ENCODE peak calls at places on chromosomes 3 and 15, in ten cellular contexts. Q, U, N, C, W, Y, O, H, G and B are unnamed samples.

GRCh38 chr15:48794697-48795134 is 16.2 kb downstream of the CEP152 start:
- DNase-seq in Q (peak; percentile 72), U (no peak), Y (no peak), O (peak; percentile 24), H (no peak), N (no peak), W (no peak), G (peak; percentile 11), C (no peak), B (no peak)

GRCh38 chr3:50324351-50325144 is 2.0 kb upstream of the HYAL2 start:
- DNase-seq in N (no peak), C (no peak), W (peak; percentile 67), U (peak; percentile 65), G (peak; percentile 30), Q (peak; percentile 72), O (peak; percentile 52), H (peak; percentile 74), Y (peak; percentile 80), B (peak; percentile 81)

GRCh38 chr3:55327131-55327920 is 159.8 kb downstream of the WNT5A start:
- DNase-seq in H (no peak), W (no peak), G (no peak), Y (no peak), C (no peak), N (peak; percentile 61), Q (no peak), U (no peak), O (peak; percentile 87), B (no peak)

GRCh38 chr15:70272565-70273355 is 175.0 kb upstream of the TLE3 start:
- DNase-seq in Q (no peak), C (no peak), U (no peak), H (no peak), N (no peak), O (no peak), G (no peak), W (no peak), Y (no peak), B (no peak)

GRCh38 chr3:173402656-173403055 is 5.1 kb downstream of the NLGN1 start:
- DNase-seq in Y (no peak), W (no peak), O (no peak), Q (no peak), N (no peak), G (no peak), U (no peak), H (no peak), C (no peak), B (no peak)

GRCh38 chr3:49805884-49806701 is 3.0 kb downstream of the INKA1 start:
- DNase-seq in Y (no peak), U (peak; percentile 44), N (no peak), Q (peak; percentile 61), G (no peak), O (no peak), W (no peak), C (no peak), H (no peak), B (peak; percentile 56)

GRCh38 chr3:175199961-175200360 is 340.8 kb downstream of the NAALADL2 start:
- DNase-seq in C (no peak), O (peak; percentile 65), W (no peak), U (no peak), Q (no peak), Y (no peak), G (no peak), H (no peak), N (no peak), B (no peak)

GRCh38 chr3:113132571-113132996 is 78.8 kb upstream of the BOC start:
- DNase-seq in C (no peak), G (peak; percentile 83), O (peak; percentile 95), N (peak; percentile 50), U (no peak), Q (no peak), Y (no peak), H (no peak), W (no peak), B (no peak)

GRCh38 chr15:70523192-70523591 is 240.2 kb downstream of the UACA start:
- DNase-seq in W (no peak), N (no peak), Y (peak; percentile 53), G (no peak), O (no peak), H (no peak), Q (no peak), C (peak; percentile 20), U (no peak), B (no peak)

GRCh38 chr3:66394261-66395249 is 106.3 kb downstream of the LRIG1 start:
- DNase-seq in C (peak; percentile 62), Y (peak; percentile 85), W (no peak), G (no peak), O (peak; percentile 93), H (no peak), Q (no peak), U (no peak), N (no peak), B (no peak)

GRCh38 chr15:72934006-72934405 is 118.3 kb upstream of the NEO1 start:
- DNase-seq in Y (peak; percentile 68), N (no peak), H (no peak), Q (no peak), O (peak; percentile 42), U (no peak), C (no peak), G (peak; percentile 36), W (no peak), B (no peak)

GRCh38 chr3:152339881-152340505 is 71.3 kb downstream of the MBNL1 start:
- DNase-seq in C (no peak), G (no peak), H (no peak), N (no peak), O (no peak), Y (no peak), W (no peak), U (no peak), Q (no peak), B (no peak)

GRCh38 chr15:95024388-95024787 is 793.0 kb downstream of the MCTP2 start:
- DNase-seq in C (no peak), Y (no peak), N (no peak), W (no peak), G (peak; percentile 37), H (peak; percentile 49), U (no peak), O (peak; percentile 45), Q (no peak), B (no peak)

GRCh38 chr3:32045091-32045964 is 61.1 kb upstream of the GPD1L start:
- DNase-seq in Q (no peak), H (peak; percentile 29), W (no peak), C (no peak), N (peak; percentile 77), G (peak; percentile 74), Y (peak; percentile 62), U (peak; percentile 46), O (peak; percentile 74), B (no peak)

GRCh38 chr3:66582721-66583141 is 81.9 kb upstream of the LRIG1 start:
- DNase-seq in Q (peak; percentile 88), U (peak; percentile 32), O (peak; percentile 48), N (no peak), G (no peak), H (no peak), C (no peak), Y (no peak), W (no peak), B (no peak)

GRCh38 chr15:62782100-62782791 is 260.3 kb upstream of the TPM1 start:
- DNase-seq in H (peak; percentile 85), Q (peak; percentile 45), O (peak; percentile 81), G (peak; percentile 64), U (peak; percentile 54), C (no peak), W (peak; percentile 76), Y (peak; percentile 91), N (peak; percentile 63), B (no peak)

GRCh38 chr15:99442268-99442897 is 123.4 kb upstream of the MEF2A start:
- DNase-seq in N (peak; percentile 78), Q (no peak), U (peak; percentile 56), H (no peak), C (peak; percentile 93), G (peak; percentile 71), O (peak; percentile 90), W (peak; percentile 71), Y (peak; percentile 91), B (no peak)

GRCh38 chr3:15690250-15690649 is 88.7 kb downstream of the BTD start:
- DNase-seq in C (no peak), G (no peak), N (no peak), Y (no peak), O (no peak), H (no peak), Q (no peak), W (no peak), U (no peak), B (no peak)

GRCh38 chr15:40160689-40161688 is at the start of gene BUB1B:
- DNase-seq in H (peak; percentile 94), C (peak; percentile 98), Y (peak; percentile 95), Q (peak; percentile 95), W (peak; percentile 96), O (peak; percentile 82), G (peak; percentile 90), N (peak; percentile 89), U (peak; percentile 93), B (peak; percentile 92)
- H3K4me3 ChIP-seq in H (peak within 1 kb of the TSS; percentile 71), C (peak within 1 kb of the TSS; percentile 12), Y (peak within 1 kb of the TSS; percentile 47), Q (peak within 1 kb of the TSS; percentile 60), W (peak within 1 kb of the TSS; percentile 67), O (peak within 1 kb of the TSS; percentile 96), G (peak within 1 kb of the TSS; percentile 97), N (peak within 1 kb of the TSS; percentile 78), U (peak within 1 kb of the TSS; percentile 74), B (peak within 1 kb of the TSS; percentile 62)

DNA sequence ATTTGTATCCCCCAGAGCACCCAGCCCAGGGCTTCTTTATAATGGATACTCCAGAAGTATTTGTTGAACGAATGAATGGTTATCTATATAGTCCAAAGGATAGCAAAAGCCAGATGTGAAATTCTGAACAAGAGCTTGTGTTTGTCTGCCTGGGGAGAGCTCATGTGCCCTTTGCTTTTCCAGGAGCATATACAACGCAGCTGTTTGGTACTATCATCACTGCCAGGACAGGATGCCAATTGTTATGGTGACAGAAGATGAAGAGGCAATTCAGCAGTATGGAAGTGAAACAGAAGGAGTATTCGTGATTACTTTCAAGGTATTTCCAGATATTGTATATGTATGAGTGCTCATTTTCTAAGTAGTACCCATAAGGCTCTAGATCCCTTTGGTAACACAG is 15.2 kb downstream of the DIS3L start:
- DNase-seq in H (no peak), Q (no peak), C (no peak), O (no peak), N (no peak), G (no peak), W (no peak), U (no peak), Y (no peak), B (no peak)
- H3K4me3 ChIP-seq in H (no peak overlapping the region), Q (no peak overlapping the region), C (no peak overlapping the region), O (no peak overlapping the region), N (no peak overlapping the region), G (no peak overlapping the region), W (no peak overlapping the region), U (no peak overlapping the region), Y (no peak overlapping the region), B (no peak overlapping the region)

GRCh38 chr3:189289251-189289650 is 117.5 kb downstream of the TPRG1 start:
- DNase-seq in G (no peak), Q (peak; percentile 65), U (no peak), O (no peak), C (no peak), H (no peak), Y (no peak), N (no peak), W (no peak), B (no peak)
- H3K4me3 ChIP-seq in G (no peak overlapping the region), Q (peak overlapping the region; percentile 43), U (no peak overlapping the region), O (no peak overlapping the region), C (no peak overlapping the region), H (no peak overlapping the region), Y (no peak overlapping the region), N (no peak overlapping the region), W (no peak overlapping the region), B (no peak overlapping the region)

GRCh38 chr3:36063992-36064391 is 316.3 kb upstream of the STAC start:
- DNase-seq in C (no peak), H (no peak), G (no peak), W (no peak), N (no peak), Y (no peak), U (no peak), O (peak; percentile 34), Q (no peak), B (no peak)
- H3K4me3 ChIP-seq in C (no peak overlapping the region), H (no peak overlapping the region), G (no peak overlapping the region), W (no peak overlapping the region), N (no peak overlapping the region), Y (no peak overlapping the region), U (no peak overlapping the region), O (no peak overlapping the region), Q (no peak overlapping the region), B (no peak overlapping the region)